ENCODE peak calls at places on chromosomes 5 and 9, in seven cellular contexts. One of them, this sample, is unnamed.
A peak's percentile ranks its signal among the peaks of the same experiment; 100 is the strongest.

GRCh38 chr5:83562817-83563557 is 91.4 kb downstream of the VCAN start:
- DNase-seq in mesothelial cell of epicardium: no peak
- DNase-seq in EL: no peak
- DNase-seq in naive B cell: no peak
- DNase-seq in lower leg skin: no peak
- DNase-seq in NCI-H510A treated with DMSO at 0.1 percent for 48 hours: no peak
- DNase-seq in AG08395: no peak
- DNase-seq in this sample: no peak

GRCh38 chr9:8408575-8409190 is 609.1 kb upstream of the DMAC1 start:
- DNase-seq in mesothelial cell of epicardium: no peak
- DNase-seq in EL: no peak
- DNase-seq in naive B cell: no peak
- DNase-seq in lower leg skin: no peak
- DNase-seq in NCI-H510A treated with DMSO at 0.1 percent for 48 hours: no peak
- DNase-seq in AG08395: no peak
- DNase-seq in this sample: no peak

GRCh38 chr9:37390759-37391158 is 31.7 kb upstream of the GRHPR start:
- DNase-seq in mesothelial cell of epicardium: no peak
- DNase-seq in EL: no peak
- DNase-seq in naive B cell: peak; percentile 52
- DNase-seq in lower leg skin: no peak
- DNase-seq in NCI-H510A treated with DMSO at 0.1 percent for 48 hours: no peak
- DNase-seq in AG08395: no peak
- DNase-seq in this sample: no peak

GRCh38 chr9:134632329-134632728 is 9.3 kb upstream of the COL5A1 start:
- DNase-seq in mesothelial cell of epicardium: no peak
- DNase-seq in EL: no peak
- DNase-seq in naive B cell: no peak
- DNase-seq in lower leg skin: no peak
- DNase-seq in NCI-H510A treated with DMSO at 0.1 percent for 48 hours: no peak
- DNase-seq in AG08395: no peak
- DNase-seq in this sample: no peak

GRCh38 chr9:136784249-136784996 is 6.7 kb upstream of the TMEM141 start:
- DNase-seq in mesothelial cell of epicardium: no peak
- DNase-seq in EL: peak; percentile 39
- DNase-seq in naive B cell: no peak
- DNase-seq in lower leg skin: no peak
- DNase-seq in NCI-H510A treated with DMSO at 0.1 percent for 48 hours: peak; percentile 24
- DNase-seq in AG08395: peak; percentile 29
- DNase-seq in this sample: no peak

GRCh38 chr5:29162297-29162696 is 2031.2 kb upstream of the CDH6 start:
- DNase-seq in mesothelial cell of epicardium: no peak
- DNase-seq in EL: no peak
- DNase-seq in naive B cell: no peak
- DNase-seq in lower leg skin: no peak
- DNase-seq in NCI-H510A treated with DMSO at 0.1 percent for 48 hours: peak; percentile 73
- DNase-seq in AG08395: no peak
- DNase-seq in this sample: no peak

GRCh38 chr5:135505973-135506372 is 29.8 kb downstream of the NEUROG1 start:
- DNase-seq in mesothelial cell of epicardium: no peak
- DNase-seq in EL: no peak
- DNase-seq in naive B cell: no peak
- DNase-seq in lower leg skin: no peak
- DNase-seq in NCI-H510A treated with DMSO at 0.1 percent for 48 hours: no peak
- DNase-seq in AG08395: no peak
- DNase-seq in this sample: no peak

GRCh38 chr5:116371431-116371830 is 203.2 kb downstream of the SEMA6A start:
- DNase-seq in mesothelial cell of epicardium: no peak
- DNase-seq in EL: no peak
- DNase-seq in naive B cell: no peak
- DNase-seq in lower leg skin: no peak
- DNase-seq in NCI-H510A treated with DMSO at 0.1 percent for 48 hours: no peak
- DNase-seq in AG08395: no peak
- DNase-seq in this sample: no peak

GRCh38 chr5:38060354-38060753 is 198.0 kb upstream of the EGFLAM start:
- DNase-seq in mesothelial cell of epicardium: no peak
- DNase-seq in EL: peak; percentile 36
- DNase-seq in naive B cell: no peak
- DNase-seq in lower leg skin: no peak
- DNase-seq in NCI-H510A treated with DMSO at 0.1 percent for 48 hours: no peak
- DNase-seq in AG08395: no peak
- DNase-seq in this sample: no peak

GRCh38 chr5:55969956-55970355 is 24.8 kb downstream of the IL6ST start:
- DNase-seq in mesothelial cell of epicardium: no peak
- DNase-seq in EL: peak; percentile 50
- DNase-seq in naive B cell: no peak
- DNase-seq in lower leg skin: no peak
- DNase-seq in NCI-H510A treated with DMSO at 0.1 percent for 48 hours: no peak
- DNase-seq in AG08395: peak; percentile 48
- DNase-seq in this sample: no peak

GRCh38 chr9:102594216-102594615 is 400.9 kb upstream of the CYLC2 start:
- DNase-seq in mesothelial cell of epicardium: no peak
- DNase-seq in EL: no peak
- DNase-seq in naive B cell: no peak
- DNase-seq in lower leg skin: no peak
- DNase-seq in NCI-H510A treated with DMSO at 0.1 percent for 48 hours: no peak
- DNase-seq in AG08395: no peak
- DNase-seq in this sample: no peak

GRCh38 chr9:137454506-137455360 is 4.4 kb downstream of the NSMF start:
- DNase-seq in mesothelial cell of epicardium: peak; percentile 21
- DNase-seq in EL: no peak
- DNase-seq in naive B cell: no peak
- DNase-seq in lower leg skin: peak; percentile 89
- DNase-seq in NCI-H510A treated with DMSO at 0.1 percent for 48 hours: no peak
- DNase-seq in AG08395: no peak
- DNase-seq in this sample: no peak